ENCODE peak calls at places on chromosome 16, in six cellular contexts. G, T, Q, R, B and U are unnamed samples.

GRCh38 chr16:20866161-20866772 is 33.9 kb downstream of the DCUN1D3 start:
- DNase-seq in G (no peak), T (peak), Q (peak), R (peak), B (no peak), U (no peak)

GRCh38 chr16:1330260-1330914 is 3.1 kb upstream of the BAIAP3 start:
- DNase-seq in G (no peak), T (no peak), Q (no peak), R (no peak), B (no peak), U (no peak)

GRCh38 chr16:85017151-85017550 is 5.8 kb upstream of the ZDHHC7 start:
- DNase-seq in G (no peak), T (no peak), Q (no peak), R (no peak), B (no peak), U (no peak)

GRCh38 chr16:57536306-57537193 is at the start of gene CCDC102A:
- DNase-seq in G (peak), T (no peak), Q (peak), R (peak), B (no peak), U (no peak)

GRCh38 chr16:46620265-46621005 is 744 bp downstream of the SHCBP1 start:
- DNase-seq in G (no peak), T (no peak), Q (no peak), R (peak), B (no peak), U (no peak)

GRCh38 chr16:58211245-58211644 is 13.3 kb upstream of the CSNK2A2 start:
- DNase-seq in G (no peak), T (no peak), Q (no peak), R (no peak), B (no peak), U (no peak)

GRCh38 chr16:75021410-75021809 is 22.6 kb downstream of the ZNRF1 start:
- DNase-seq in G (no peak), T (no peak), Q (no peak), R (no peak), B (no peak), U (no peak)

GRCh38 chr16:57315401-57315800 is 30.9 kb upstream of the PLLP start:
- DNase-seq in G (no peak), T (no peak), Q (no peak), R (no peak), B (no peak), U (no peak)

GRCh38 chr16:88742896-88743605 is 36.7 kb downstream of the CTU2 start:
- DNase-seq in G (no peak), T (no peak), Q (no peak), R (no peak), B (no peak), U (no peak)

GRCh38 chr16:72999541-73000019 is 48.3 kb downstream of the ZFHX3 start:
- DNase-seq in G (no peak), T (no peak), Q (no peak), R (no peak), B (no peak), U (no peak)

GRCh38 chr16:877242-878065 is 76.9 kb upstream of the GNG13 start:
- DNase-seq in G (no peak), T (peak), Q (no peak), R (no peak), B (no peak), U (no peak)

GRCh38 chr16:10760863-10761262 is 17.2 kb downstream of the NUBP1 start:
- DNase-seq in G (no peak), T (no peak), Q (no peak), R (no peak), B (no peak), U (no peak)

GRCh38 chr16:11006666-11007065 is 62.3 kb downstream of the CLEC16A start:
- DNase-seq in G (no peak), T (no peak), Q (no peak), R (no peak), B (no peak), U (no peak)

GRCh38 chr16:65697061-65697460 is 575.2 kb upstream of the CDH11 start:
- DNase-seq in G (no peak), T (no peak), Q (no peak), R (peak), B (no peak), U (no peak)

GRCh38 chr16:86631441-86631840 is 53.1 kb downstream of the FOXL1 start:
- DNase-seq in G (no peak), T (no peak), Q (no peak), R (no peak), B (no peak), U (no peak)

GRCh38 chr16:58515125-58515870 is at the start of gene SETD6:
- DNase-seq in G (peak), T (peak), Q (peak), R (peak), B (no peak), U (peak)

GRCh38 chr16:70391881-70392481 is 45.3 kb downstream of the DDX19A start:
- DNase-seq in G (no peak), T (peak), Q (no peak), R (peak), B (no peak), U (no peak)

GRCh38 chr16:14353340-14353739 is 276.7 kb downstream of the PARN start:
- DNase-seq in G (no peak), T (no peak), Q (no peak), R (no peak), B (no peak), U (no peak)

GRCh38 chr16:85868495-85868894 is 30.5 kb upstream of the IRF8 start:
- DNase-seq in G (no peak), T (no peak), Q (no peak), R (no peak), B (no peak), U (no peak)